ENCODE peak calls at places on chromosomes 4 and X, in five cellular contexts. One of them, this sample, is unnamed.
A peak's percentile ranks its signal among the peaks of the same experiment; 100 is the strongest.

GRCh38 chr4:7699825-7700224 is 239.8 kb downstream of the AFAP1 start:
- DNase-seq in testis: no peak
- DNase-seq in fibroblast of lung: no peak
- DNase-seq in tibial nerve: no peak
- DNase-seq in psoas muscle: no peak
- DNase-seq in this sample: no peak

GRCh38 chr4:176340871-176341685 is 21.3 kb downstream of the SPCS3 start:
- DNase-seq in testis: peak; percentile 21
- DNase-seq in fibroblast of lung: peak; percentile 80
- DNase-seq in tibial nerve: no peak
- DNase-seq in psoas muscle: no peak
- DNase-seq in this sample: no peak

GRCh38 chr4:164252286-164252685 is 501.6 kb upstream of the SMIM31 start:
- DNase-seq in testis: no peak
- DNase-seq in fibroblast of lung: peak; percentile 9
- DNase-seq in tibial nerve: no peak
- DNase-seq in psoas muscle: no peak
- DNase-seq in this sample: no peak

GRCh38 chrX:108437789-108438623 is at the start of gene COL4A6:
- DNase-seq in testis: peak; percentile 38
- DNase-seq in fibroblast of lung: no peak
- DNase-seq in tibial nerve: no peak
- DNase-seq in psoas muscle: no peak
- DNase-seq in this sample: peak; percentile 5

GRCh38 chr4:76803522-76803921 is 94.4 kb downstream of the SOWAHB start:
- DNase-seq in testis: no peak
- DNase-seq in fibroblast of lung: peak; percentile 76
- DNase-seq in tibial nerve: no peak
- DNase-seq in psoas muscle: no peak
- DNase-seq in this sample: no peak

GRCh38 chr4:24988776-24989175 is 42.0 kb downstream of the LGI2 start:
- DNase-seq in testis: peak; percentile 23
- DNase-seq in fibroblast of lung: peak; percentile 62
- DNase-seq in tibial nerve: no peak
- DNase-seq in psoas muscle: no peak
- DNase-seq in this sample: no peak

GRCh38 chr4:181877329-181877848 is 365.8 kb upstream of the TENM3 start:
- DNase-seq in testis: no peak
- DNase-seq in fibroblast of lung: peak; percentile 75
- DNase-seq in tibial nerve: no peak
- DNase-seq in psoas muscle: no peak
- DNase-seq in this sample: no peak

GRCh38 chr4:97367878-97368277 is 775.4 kb downstream of the STPG2 start:
- DNase-seq in testis: peak; percentile 21
- DNase-seq in fibroblast of lung: no peak
- DNase-seq in tibial nerve: no peak
- DNase-seq in psoas muscle: no peak
- DNase-seq in this sample: no peak

GRCh38 chrX:110036162-110037033 is 33.5 kb downstream of the TMEM164 start:
- DNase-seq in testis: no peak
- DNase-seq in fibroblast of lung: no peak
- DNase-seq in tibial nerve: no peak
- DNase-seq in psoas muscle: no peak
- DNase-seq in this sample: no peak

GRCh38 chr4:1251773-1252066 is 2.8 kb upstream of the CTBP1 start:
- DNase-seq in testis: no peak
- DNase-seq in fibroblast of lung: no peak
- DNase-seq in tibial nerve: no peak
- DNase-seq in psoas muscle: peak; percentile 39
- DNase-seq in this sample: no peak
- H3K9me3 ChIP-seq in testis: no peaks in the 10 kb centered on the region
- H3K9me3 ChIP-seq in fibroblast of lung: no peaks in the 10 kb centered on the region
- H3K9me3 ChIP-seq in tibial nerve: no peaks in the 10 kb centered on the region
- H3K9me3 ChIP-seq in psoas muscle: no peaks in the 10 kb centered on the region
- H3K9me3 ChIP-seq in this sample: peaks cover 13% of the 10 kb centered on the region

GRCh38 chrX:151984891-151985290 is 10.4 kb upstream of the GABRE start:
- DNase-seq in testis: no peak
- DNase-seq in fibroblast of lung: no peak
- DNase-seq in tibial nerve: no peak
- DNase-seq in psoas muscle: no peak
- DNase-seq in this sample: no peak

GRCh38 chrX:151981129-151981528 is 6.7 kb upstream of the GABRE start:
- DNase-seq in testis: no peak
- DNase-seq in fibroblast of lung: no peak
- DNase-seq in tibial nerve: no peak
- DNase-seq in psoas muscle: no peak
- DNase-seq in this sample: no peak

GRCh38 chrX:151984328-151984727 is 9.9 kb upstream of the GABRE start:
- DNase-seq in testis: no peak
- DNase-seq in fibroblast of lung: peak; percentile 33
- DNase-seq in tibial nerve: no peak
- DNase-seq in psoas muscle: no peak
- DNase-seq in this sample: no peak

GRCh38 chrX:151982217-151982616 is 7.7 kb upstream of the GABRE start:
- DNase-seq in testis: no peak
- DNase-seq in fibroblast of lung: peak; percentile 59
- DNase-seq in tibial nerve: no peak
- DNase-seq in psoas muscle: no peak
- DNase-seq in this sample: no peak

DNA sequence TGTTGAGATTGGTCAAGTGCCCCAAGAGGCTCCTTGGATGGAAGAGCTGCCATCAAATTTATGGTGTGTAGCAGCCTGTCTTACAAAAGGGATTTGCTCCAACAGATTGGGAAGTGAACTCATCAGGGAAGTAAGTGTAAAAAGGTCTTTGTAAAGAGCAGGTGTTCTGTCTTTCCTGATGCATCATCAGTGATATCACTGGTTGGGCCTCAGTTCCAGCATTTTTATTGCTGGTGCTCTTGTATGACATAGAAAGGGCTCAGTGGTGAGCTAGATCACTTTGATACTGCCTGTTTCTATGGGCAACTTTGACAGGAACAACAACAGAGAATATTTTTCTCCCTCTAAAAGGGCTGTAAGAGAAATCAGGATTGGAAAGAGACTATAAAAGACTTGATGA is 8.7 kb upstream of the GABRE start:
- DNase-seq in testis: no peak
- DNase-seq in fibroblast of lung: no peak
- DNase-seq in tibial nerve: no peak
- DNase-seq in psoas muscle: no peak
- DNase-seq in this sample: no peak
- H3K27ac ChIP-seq in testis: no peak overlapping the region
- H3K27ac ChIP-seq in fibroblast of lung: no peak overlapping the region
- H3K27ac ChIP-seq in tibial nerve: no peak overlapping the region
- H3K27ac ChIP-seq in psoas muscle: no peak overlapping the region
- H3K27ac ChIP-seq in this sample: peak overlapping the region; percentile 68

DNA sequence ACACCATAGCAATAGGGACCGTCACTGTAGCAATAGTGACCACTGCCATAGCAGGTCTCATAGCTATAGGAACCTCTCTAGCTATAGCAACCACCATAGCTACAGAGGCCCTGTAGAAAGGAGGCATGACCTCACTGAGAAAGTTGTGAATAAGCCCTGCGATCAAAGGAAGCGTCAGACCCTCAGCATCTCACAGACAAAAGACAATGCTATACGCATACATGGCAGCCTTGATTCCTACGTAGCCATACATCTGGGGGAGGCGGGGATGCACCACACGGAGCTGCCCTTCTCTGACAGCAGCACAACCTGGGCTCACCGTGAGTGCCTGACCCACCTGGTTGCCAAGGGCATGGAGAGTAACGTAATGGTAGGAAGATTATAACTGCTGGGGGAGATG is 88.5 kb downstream of the MTMR1 start:
- DNase-seq in testis: no peak
- DNase-seq in fibroblast of lung: no peak
- DNase-seq in tibial nerve: no peak
- DNase-seq in psoas muscle: no peak
- DNase-seq in this sample: no peak
- H3K4me3 ChIP-seq in testis: no peak overlapping the region
- H3K4me3 ChIP-seq in fibroblast of lung: no peak overlapping the region
- H3K4me3 ChIP-seq in tibial nerve: no peak overlapping the region
- H3K4me3 ChIP-seq in psoas muscle: no peak overlapping the region
- H3K4me3 ChIP-seq in this sample: no peak overlapping the region

DNA sequence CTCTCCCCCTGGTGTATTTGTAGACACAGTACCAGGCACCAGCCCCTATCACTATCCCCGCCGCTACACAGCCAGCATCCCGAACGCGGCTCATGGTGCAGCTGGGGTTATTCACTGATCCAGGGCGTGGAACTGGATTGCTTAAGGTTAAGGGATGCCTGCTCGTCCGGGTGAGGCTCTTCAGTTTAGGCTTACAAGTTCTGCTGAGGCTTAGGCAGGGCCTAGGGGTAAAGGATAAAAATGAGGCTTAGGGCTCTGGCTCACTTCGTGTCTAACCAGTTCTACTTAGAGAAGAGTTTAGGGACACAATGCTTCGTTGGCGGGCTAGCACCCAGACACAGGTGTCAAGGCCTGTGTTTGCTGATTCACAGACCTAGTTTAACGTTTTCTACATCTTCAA is 2.2 kb downstream of the ARMCX2 start:
- DNase-seq in testis: no peak
- DNase-seq in fibroblast of lung: no peak
- DNase-seq in tibial nerve: no peak
- DNase-seq in psoas muscle: no peak
- DNase-seq in this sample: no peak
- H3K9me3 ChIP-seq in testis: no peaks in the 10 kb centered on the region
- H3K9me3 ChIP-seq in fibroblast of lung: no peaks in the 10 kb centered on the region
- H3K9me3 ChIP-seq in tibial nerve: no peaks in the 10 kb centered on the region
- H3K9me3 ChIP-seq in psoas muscle: no peaks in the 10 kb centered on the region
- H3K9me3 ChIP-seq in this sample: no peaks in the 10 kb centered on the region

GRCh38 chr4:17511950-17512795 is at the start of gene QDPR:
- DNase-seq in testis: peak; percentile 70
- DNase-seq in fibroblast of lung: peak; percentile 65
- DNase-seq in tibial nerve: peak; percentile 40
- DNase-seq in psoas muscle: peak; percentile 91
- DNase-seq in this sample: peak; percentile 90
- H3K27ac ChIP-seq in testis: peak within 1 kb of the TSS; percentile 69
- H3K27ac ChIP-seq in fibroblast of lung: peak within 1 kb of the TSS; percentile 50
- H3K27ac ChIP-seq in tibial nerve: peak within 1 kb of the TSS; percentile 80
- H3K27ac ChIP-seq in psoas muscle: peak within 1 kb of the TSS; percentile 78
- H3K27ac ChIP-seq in this sample: peak within 1 kb of the TSS; percentile 85

GRCh38 chrX:71619193-71619592 is 882 bp upstream of the CXCR3 start:
- DNase-seq in testis: no peak
- DNase-seq in fibroblast of lung: no peak
- DNase-seq in tibial nerve: no peak
- DNase-seq in psoas muscle: no peak
- DNase-seq in this sample: no peak
- H3K4me3 ChIP-seq in testis: no peak overlapping the region
- H3K4me3 ChIP-seq in fibroblast of lung: no peak overlapping the region
- H3K4me3 ChIP-seq in tibial nerve: no peak overlapping the region
- H3K4me3 ChIP-seq in psoas muscle: no peak overlapping the region
- H3K4me3 ChIP-seq in this sample: no peak overlapping the region

GRCh38 chr4:384311-385010 is 46.8 kb downstream of the ZNF141 start:
- DNase-seq in testis: no peak
- DNase-seq in fibroblast of lung: no peak
- DNase-seq in tibial nerve: no peak
- DNase-seq in psoas muscle: no peak
- DNase-seq in this sample: no peak

GRCh38 chr4:385934-386707 is 48.5 kb downstream of the ZNF141 start:
- DNase-seq in testis: peak; percentile 83
- DNase-seq in fibroblast of lung: no peak
- DNase-seq in tibial nerve: no peak
- DNase-seq in psoas muscle: no peak
- DNase-seq in this sample: no peak

GRCh38 chr4:386708-387105 is 49.1 kb downstream of the ZNF141 start:
- DNase-seq in testis: peak; percentile 20
- DNase-seq in fibroblast of lung: no peak
- DNase-seq in tibial nerve: no peak
- DNase-seq in psoas muscle: no peak
- DNase-seq in this sample: no peak
- H3K9me3 ChIP-seq in testis: no peaks in the 10 kb centered on the region
- H3K9me3 ChIP-seq in fibroblast of lung: no peaks in the 10 kb centered on the region
- H3K9me3 ChIP-seq in tibial nerve: peaks cover 11% of the 10 kb centered on the region
- H3K9me3 ChIP-seq in psoas muscle: peaks cover 51% of the 10 kb centered on the region
- H3K9me3 ChIP-seq in this sample: peaks cover 28% of the 10 kb centered on the region

GRCh38 chr4:185343726-185344581 is 51.8 kb downstream of the LRP2BP start:
- DNase-seq in testis: no peak
- DNase-seq in fibroblast of lung: no peak
- DNase-seq in tibial nerve: peak; percentile 18
- DNase-seq in psoas muscle: no peak
- DNase-seq in this sample: peak; percentile 11
- H3K27ac ChIP-seq in testis: no peak overlapping the region
- H3K27ac ChIP-seq in fibroblast of lung: no peak overlapping the region
- H3K27ac ChIP-seq in tibial nerve: peak overlapping the region; percentile 77
- H3K27ac ChIP-seq in psoas muscle: no peak overlapping the region
- H3K27ac ChIP-seq in this sample: no peak overlapping the region

DNA sequence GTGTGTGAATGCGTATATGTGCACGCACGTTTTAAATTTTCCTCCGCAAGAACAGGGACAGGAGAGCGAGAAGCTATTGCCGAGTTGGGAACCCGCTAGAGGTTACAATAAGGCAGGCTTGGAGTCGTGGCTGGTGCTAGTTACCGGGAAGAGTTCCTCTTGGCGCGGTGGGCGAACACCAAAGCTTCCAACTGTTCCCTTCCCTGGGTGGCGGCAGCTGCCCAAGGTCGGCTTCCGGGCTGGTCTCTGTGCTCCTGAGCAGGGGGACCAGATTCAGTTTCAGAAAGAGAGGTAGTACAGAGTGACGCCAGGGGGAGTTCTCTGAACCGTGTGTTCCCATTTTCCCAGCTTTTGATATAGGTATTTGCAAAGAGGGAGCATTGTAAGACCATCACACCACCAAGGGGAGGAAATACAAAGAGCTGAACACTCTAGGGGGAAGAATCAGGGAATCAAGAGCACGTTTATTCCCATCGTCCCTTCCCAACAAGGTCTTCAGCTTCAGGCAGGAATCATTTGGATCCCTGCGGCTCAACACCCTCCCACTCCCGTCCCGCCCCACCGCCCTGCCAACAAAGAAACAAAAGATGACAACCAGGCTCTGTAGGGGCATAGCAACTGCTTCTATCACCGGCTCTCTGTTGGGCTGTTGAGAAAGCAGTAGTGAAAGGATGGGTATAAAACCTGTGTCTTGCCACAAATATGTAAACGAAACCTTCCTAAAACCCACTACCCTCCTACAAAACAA is 113.6 kb upstream of the TEX13C start:
- DNase-seq in testis: peak; percentile 15
- DNase-seq in fibroblast of lung: no peak
- DNase-seq in tibial nerve: no peak
- DNase-seq in psoas muscle: no peak
- DNase-seq in this sample: no peak
- H3K4me3 ChIP-seq in testis: no peak overlapping the region
- H3K4me3 ChIP-seq in fibroblast of lung: no peak overlapping the region
- H3K4me3 ChIP-seq in tibial nerve: no peak overlapping the region
- H3K4me3 ChIP-seq in psoas muscle: peak overlapping the region; percentile 49
- H3K4me3 ChIP-seq in this sample: peak overlapping the region; percentile 47